ENCODE peak calls at places on chromosomes 11 and 22, in ten cellular contexts. Q, M, C, O, P, F, D, J, X and W are unnamed samples. For H3K4me1, the result is how much of the 10 kb centered on the place peaks cover.

GRCh38 chr11:62560566-62561103 is 13.1 kb downstream of the EEF1G start:
- DNase-seq in Q (peak), M (peak), C (peak), O (peak), P (no peak), F (peak), D (peak), J (peak), X (peak), W (peak)

GRCh38 chr22:31275018-31275417 is 17.3 kb downstream of the PIK3IP1 start:
- DNase-seq in Q (no peak), M (no peak), C (no peak), O (no peak), P (no peak), F (peak), D (no peak), J (no peak), X (peak), W (peak)

GRCh38 chr11:61009392-61010275 is 38.2 kb downstream of the CD6 start:
- DNase-seq in Q (no peak), M (no peak), C (no peak), O (peak), P (no peak), F (no peak), D (no peak), J (no peak), X (no peak), W (no peak)

GRCh38 chr11:126992804-126993111 is 7.8 kb downstream of the KIRREL3 start:
- DNase-seq in Q (peak), M (no peak), C (no peak), O (no peak), P (no peak), F (no peak), D (no peak), J (no peak), X (no peak), W (no peak)

GRCh38 chr11:44773351-44773965 is 46.7 kb downstream of the TSPAN18 start:
- DNase-seq in Q (no peak), M (no peak), C (no peak), O (peak), P (no peak), F (no peak), D (no peak), J (no peak), X (no peak), W (no peak)

GRCh38 chr11:1549355-1550330 is 22.4 kb downstream of the DUSP8 start:
- DNase-seq in Q (no peak), M (no peak), C (no peak), O (no peak), P (no peak), F (no peak), D (peak), J (peak), X (no peak), W (no peak)

GRCh38 chr11:76371170-76371569 is 9.8 kb downstream of the THAP12 start:
- DNase-seq in Q (peak), M (no peak), C (no peak), O (no peak), P (no peak), F (no peak), D (no peak), J (no peak), X (peak), W (no peak)

GRCh38 chr22:22770280-22770871 is 117.2 kb upstream of the IGLL5 start:
- DNase-seq in Q (peak), M (no peak), C (peak), O (no peak), P (peak), F (peak), D (peak), J (no peak), X (peak), W (peak)

GRCh38 chr11:17810041-17810440 is 75.5 kb downstream of the KCNC1 start:
- DNase-seq in Q (no peak), M (no peak), C (no peak), O (no peak), P (no peak), F (no peak), D (no peak), J (no peak), X (no peak), W (no peak)

GRCh38 chr11:27648840-27649239 is 51.4 kb downstream of the BDNF start:
- DNase-seq in Q (no peak), M (no peak), C (no peak), O (no peak), P (no peak), F (no peak), D (no peak), J (no peak), X (no peak), W (no peak)

GRCh38 chr22:37053310-37054077 is 2.0 kb downstream of the KCTD17 start:
- DNase-seq in Q (no peak), M (peak), C (no peak), O (no peak), P (no peak), F (peak), D (no peak), J (no peak), X (no peak), W (peak)

GRCh38 chr11:46554205-46555162 is 39.3 kb downstream of the AMBRA1 start:
- DNase-seq in Q (peak), M (no peak), C (no peak), O (no peak), P (no peak), F (no peak), D (no peak), J (no peak), X (peak), W (peak)

GRCh38 chr11:46559815-46560214 is 34.0 kb downstream of the AMBRA1 start:
- DNase-seq in Q (no peak), M (no peak), C (no peak), O (no peak), P (no peak), F (no peak), D (no peak), J (no peak), X (no peak), W (peak)

GRCh38 chr11:46555269-46556054 is 38.4 kb downstream of the AMBRA1 start:
- DNase-seq in Q (no peak), M (no peak), C (peak), O (no peak), P (no peak), F (no peak), D (no peak), J (no peak), X (no peak), W (peak)

GRCh38 chr11:46560300-46561025 is 33.4 kb downstream of the AMBRA1 start:
- DNase-seq in Q (no peak), M (no peak), C (peak), O (no peak), P (no peak), F (peak), D (peak), J (no peak), X (no peak), W (peak)

GRCh38 chr11:46557684-46558151 is 36.1 kb downstream of the AMBRA1 start:
- DNase-seq in Q (peak), M (no peak), C (no peak), O (no peak), P (no peak), F (no peak), D (no peak), J (no peak), X (peak), W (no peak)
- H3K4me1 ChIP-seq in Q (under half), M (under half), C (half or more), O (under half), P (half or more), F (under half), D (under half), J (under half), X (under half), W (under half)

GRCh38 chr11:63862923-63863322 is 24.0 kb downstream of the MARK2 start:
- DNase-seq in Q (no peak), M (no peak), C (peak), O (no peak), P (no peak), F (peak), D (no peak), J (no peak), X (no peak), W (peak)
- H3K4me1 ChIP-seq in Q (under half), M (under half), C (half or more), O (half or more), P (under half), F (under half), D (under half), J (under half), X (under half), W (under half)

GRCh38 chr11:120388261-120388660 is 52.0 kb downstream of the ARHGEF12 start:
- DNase-seq in Q (peak), M (no peak), C (no peak), O (no peak), P (no peak), F (no peak), D (no peak), J (no peak), X (no peak), W (no peak)
- H3K4me1 ChIP-seq in Q (under half), M (under half), C (under half), O (under half), P (half or more), F (under half), D (under half), J (under half), X (under half), W (under half)

GRCh38 chr22:42881982-42882656 is 25.0 kb upstream of the ARFGAP3 start:
- DNase-seq in Q (no peak), M (no peak), C (no peak), O (no peak), P (no peak), F (no peak), D (peak), J (no peak), X (no peak), W (peak)

GRCh38 chr22:42883121-42883520 is 26.0 kb upstream of the ARFGAP3 start:
- DNase-seq in Q (no peak), M (no peak), C (no peak), O (no peak), P (no peak), F (peak), D (no peak), J (no peak), X (no peak), W (no peak)

GRCh38 chr22:42884616-42885375 is 27.7 kb upstream of the ARFGAP3 start:
- DNase-seq in Q (no peak), M (no peak), C (no peak), O (no peak), P (no peak), F (no peak), D (no peak), J (no peak), X (no peak), W (no peak)

GRCh38 chr22:42885446-42885845 is 28.4 kb upstream of the ARFGAP3 start:
- DNase-seq in Q (no peak), M (no peak), C (no peak), O (no peak), P (no peak), F (no peak), D (no peak), J (no peak), X (no peak), W (no peak)

GRCh38 chr22:42883970-42884369 is 26.9 kb upstream of the ARFGAP3 start:
- DNase-seq in Q (no peak), M (no peak), C (no peak), O (no peak), P (no peak), F (no peak), D (no peak), J (no peak), X (no peak), W (no peak)
- H3K4me1 ChIP-seq in Q (under half), M (under half), C (under half), O (under half), P (under half), F (under half), D (under half), J (under half), X (under half), W (under half)

DNA sequence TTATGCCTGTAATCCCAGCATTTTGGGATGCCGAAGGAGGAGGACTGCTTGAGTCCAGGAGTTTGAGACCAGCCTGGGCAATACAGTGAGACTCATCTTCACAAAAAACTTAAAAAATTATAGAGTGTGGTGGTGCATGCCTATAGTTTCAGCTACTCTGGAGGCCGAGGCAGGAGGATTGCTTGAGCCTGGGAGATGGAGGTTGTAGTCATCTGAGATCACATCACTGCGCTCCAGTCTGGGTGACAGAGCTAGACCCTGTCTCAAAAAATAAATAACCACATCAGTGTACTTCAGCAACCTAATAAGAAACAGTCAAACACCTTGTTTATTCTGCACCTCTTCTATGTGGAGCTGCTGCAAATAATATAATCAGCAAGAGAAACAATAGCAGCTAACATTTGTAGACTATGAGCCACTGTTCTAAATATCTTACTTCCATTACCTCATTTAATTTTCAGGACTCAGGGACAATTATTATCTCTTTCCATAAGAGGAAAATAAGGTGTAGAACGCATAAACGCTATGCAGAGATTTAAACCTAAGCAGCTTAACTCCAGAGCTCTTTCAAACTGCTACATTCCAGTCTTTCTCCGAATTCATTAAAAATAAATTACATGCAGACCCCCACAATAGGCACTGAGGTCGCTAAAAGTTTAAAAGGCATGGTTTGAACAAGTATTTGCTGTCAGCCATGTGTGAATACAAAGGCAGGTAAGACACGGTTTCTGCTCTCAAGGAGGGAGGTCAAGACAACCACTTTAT is 1.2 kb downstream of the NARS2 start:
- DNase-seq in Q (no peak), M (no peak), C (no peak), O (no peak), P (no peak), F (no peak), D (no peak), J (no peak), X (no peak), W (no peak)
- H3K4me1 ChIP-seq in Q (under half), M (under half), C (under half), O (under half), P (under half), F (under half), D (under half), J (under half), X (under half), W (under half)